ENCODE peak calls at places on chromosomes 16 and 17, in eight cellular contexts. C is mucosa of descending colon; F is stimulated activated CD8-positive, alpha-beta memory T cell treated with anti-CD3 and anti-CD28 coated beads, Interleukin-2, amount 100 ng/mL, for 48 hours; V is activated CD4-positive, alpha-beta T cell treated with anti-CD3 and anti-CD28 coated beads, Interleukin-2, amount 10 ng/mL, durations not matched to agents 7 days and 5 days; J is HuH-7.5; E is NCI-H2081 treated with DMSO at 0.1 percent for 48 hours; K is progenitor cell of endocrine pancreas; N is NCI-H524. S is an unnamed sample.

GRCh38 chr17:42026821-42027539 is 7.1 kb downstream of the NKIRAS2 start:
- DNase-seq in C (no peak), F (no peak), V (no peak), J (no peak), E (no peak), K (no peak), N (no peak), S (no peak)

GRCh38 chr16:1884155-1884760 is 12.3 kb upstream of the MEIOB start:
- DNase-seq in C (no peak), F (no peak), V (peak), J (peak), E (no peak), K (no peak), N (no peak), S (peak)

GRCh38 chr16:27169511-27170071 is 33.7 kb upstream of the KDM8 start:
- DNase-seq in C (no peak), F (peak), V (peak), J (no peak), E (no peak), K (no peak), N (peak), S (no peak)

GRCh38 chr17:63517825-63518534 is 5.2 kb upstream of the KCNH6 start:
- DNase-seq in C (no peak), F (no peak), V (no peak), J (no peak), E (no peak), K (no peak), N (no peak), S (no peak)

GRCh38 chr16:24645739-24646645 is 83.5 kb upstream of the TNRC6A start:
- DNase-seq in C (no peak), F (no peak), V (no peak), J (no peak), E (no peak), K (no peak), N (no peak), S (peak)

GRCh38 chr16:22252317-22252716 is 44.9 kb upstream of the POLR3E start:
- DNase-seq in C (no peak), F (no peak), V (no peak), J (no peak), E (no peak), K (no peak), N (no peak), S (no peak)

GRCh38 chr17:35761601-35762000 is 914 bp downstream of the C17orf50 start:
- DNase-seq in C (no peak), F (no peak), V (no peak), J (no peak), E (no peak), K (no peak), N (no peak), S (no peak)

GRCh38 chr16:87818533-87819161 is 50.7 kb downstream of the SLC7A5 start:
- DNase-seq in C (no peak), F (no peak), V (no peak), J (no peak), E (no peak), K (no peak), N (no peak), S (no peak)

GRCh38 chr16:81520151-81520470 is 75.5 kb downstream of the CMIP start:
- DNase-seq in C (no peak), F (no peak), V (no peak), J (no peak), E (no peak), K (no peak), N (no peak), S (no peak)

GRCh38 chr16:84940670-84941551 is 70.4 kb downstream of the ZDHHC7 start:
- DNase-seq in C (no peak), F (no peak), V (no peak), J (no peak), E (no peak), K (no peak), N (no peak), S (no peak)

GRCh38 chr17:9702916-9703780 is 57.8 kb downstream of the USP43 start:
- DNase-seq in C (no peak), F (no peak), V (no peak), J (no peak), E (no peak), K (no peak), N (no peak), S (no peak)

GRCh38 chr16:4454618-4455017 is 19.8 kb downstream of the NMRAL1 start:
- DNase-seq in C (no peak), F (no peak), V (no peak), J (no peak), E (no peak), K (no peak), N (no peak), S (no peak)

GRCh38 chr16:66378739-66379570 is 12.5 kb downstream of the CDH5 start:
- DNase-seq in C (no peak), F (no peak), V (no peak), J (no peak), E (no peak), K (no peak), N (no peak), S (peak)

GRCh38 chr17:19867094-19867653 is 562 bp downstream of the ULK2 start:
- DNase-seq in C (peak), F (peak), V (peak), J (peak), E (no peak), K (peak), N (peak), S (no peak)

GRCh38 chr16:1705688-1706385 is at the start of gene MAPK8IP3:
- DNase-seq in C (peak), F (peak), V (peak), J (peak), E (peak), K (peak), N (peak), S (peak)

GRCh38 chr17:48023408-48024148 is 14.0 kb downstream of the COPZ2 start:
- DNase-seq in C (peak), F (peak), V (peak), J (peak), E (peak), K (peak), N (peak), S (peak)

GRCh38 chr16:54493594-54493993 is 207.0 kb upstream of the IRX3 start:
- DNase-seq in C (no peak), F (no peak), V (no peak), J (no peak), E (no peak), K (no peak), N (no peak), S (no peak)

GRCh38 chr16:21167929-21168602 is 9.6 kb downstream of the LDAF1 start:
- DNase-seq in C (no peak), F (no peak), V (peak), J (no peak), E (no peak), K (no peak), N (no peak), S (no peak)

GRCh38 chr16:25988882-25989281 is 297.1 kb downstream of the HS3ST4 start:
- DNase-seq in C (no peak), F (no peak), V (no peak), J (no peak), E (no peak), K (no peak), N (no peak), S (no peak)

GRCh38 chr17:44829558-44830358 is at the start of gene GJC1:
- DNase-seq in C (no peak), F (no peak), V (no peak), J (peak), E (no peak), K (peak), N (peak), S (peak)

GRCh38 chr16:67339453-67339852 is 12.8 kb downstream of the LRRC36 start:
- DNase-seq in C (no peak), F (no peak), V (no peak), J (no peak), E (no peak), K (no peak), N (no peak), S (peak)